ENCODE peak calls at places on chromosomes 16 and 17, in five cellular contexts. T is dorsolateral prefrontal cortex, D is T-cell, B is neural crest cell, I is kidney epithelial cell. W is an unnamed sample.

GRCh38 chr17:47803751-47804150 is 17.8 kb downstream of the OSBPL7 start:
- DNase-seq in T (peak; percentile 7), D (no peak), B (no peak), I (no peak), W (no peak)

GRCh38 chr17:83062818-83063671 is 16.4 kb upstream of the METRNL start:
- DNase-seq in T (peak; percentile 26), D (no peak), B (no peak), I (no peak), W (peak; percentile 8)

GRCh38 chr17:8012045-8012580 is 9.7 kb downstream of the GUCY2D start:
- DNase-seq in T (no peak), D (no peak), B (no peak), I (no peak), W (no peak)

GRCh38 chr16:49886554-49887121 is 30.7 kb upstream of the ZNF423 start:
- DNase-seq in T (no peak), D (no peak), B (no peak), I (no peak), W (no peak)

GRCh38 chr16:2897110-2897509 is 14.1 kb downstream of the FLYWCH2 start:
- DNase-seq in T (no peak), D (no peak), B (no peak), I (no peak), W (no peak)

GRCh38 chr17:40307691-40308289 is 1.2 kb upstream of the RARA start:
- DNase-seq in T (no peak), D (no peak), B (no peak), I (no peak), W (no peak)

GRCh38 chr16:5058476-5058875 is 7.3 kb downstream of the C16orf89 start:
- DNase-seq in T (no peak), D (no peak), B (peak; percentile 23), I (no peak), W (no peak)

GRCh38 chr16:55089600-55089999 is 158.9 kb downstream of the IRX5 start:
- DNase-seq in T (no peak), D (no peak), B (no peak), I (no peak), W (no peak)

GRCh38 chr16:11615756-11616447 is 29.2 kb upstream of the LITAF start:
- DNase-seq in T (no peak), D (no peak), B (no peak), I (no peak), W (no peak)

GRCh38 chr17:59845595-59846390 is 47.0 kb downstream of the TUBD1 start:
- DNase-seq in T (peak; percentile 43), D (no peak), B (no peak), I (peak; percentile 91), W (no peak)

GRCh38 chr17:8921147-8921546 is 44.4 kb downstream of the PIK3R5 start:
- DNase-seq in T (no peak), D (no peak), B (no peak), I (no peak), W (no peak)

GRCh38 chr17:72353502-72353901 is 232.7 kb downstream of the SOX9 start:
- DNase-seq in T (no peak), D (no peak), B (no peak), I (no peak), W (no peak)

GRCh38 chr17:39000021-39000601 is 32.9 kb upstream of the FBXO47 start:
- DNase-seq in T (no peak), D (no peak), B (no peak), I (no peak), W (no peak)

GRCh38 chr16:85916141-85916890 is 17.4 kb downstream of the IRF8 start:
- DNase-seq in T (no peak), D (no peak), B (no peak), I (no peak), W (no peak)

GRCh38 chr17:63966646-63967265 is 6.0 kb downstream of the SCN4A start:
- DNase-seq in T (no peak), D (peak; percentile 53), B (no peak), I (no peak), W (no peak)

GRCh38 chr17:31579265-31579664 is 187.8 kb downstream of the RAB11FIP4 start:
- DNase-seq in T (no peak), D (no peak), B (no peak), I (no peak), W (no peak)

GRCh38 chr17:77147357-77147801 is 6.6 kb downstream of the SEC14L1 start:
- DNase-seq in T (no peak), D (no peak), B (no peak), I (no peak), W (no peak)

GRCh38 chr16:79156761-79157160 is 443.8 kb downstream of the MAF start:
- DNase-seq in T (no peak), D (no peak), B (no peak), I (no peak), W (no peak)

GRCh38 chr16:27618140-27618539 is 68.2 kb downstream of the KATNIP start:
- DNase-seq in T (no peak), D (no peak), B (no peak), I (no peak), W (no peak)

GRCh38 chr17:29591737-29592624 is 951 bp upstream of the ANKRD13B start:
- DNase-seq in T (peak; percentile 89), D (peak; percentile 44), B (peak; percentile 100), I (no peak), W (peak; percentile 98)

GRCh38 chr17:72030067-72030899 is 90.5 kb upstream of the SOX9 start:
- DNase-seq in T (peak; percentile 38), D (no peak), B (peak; percentile 50), I (peak; percentile 28), W (peak; percentile 11)

GRCh38 chr16:15035163-15035729 is 20.6 kb downstream of the NTAN1 start:
- DNase-seq in T (no peak), D (no peak), B (no peak), I (no peak), W (no peak)

GRCh38 chr17:29566473-29567361 is at the start of gene ABHD15:
- DNase-seq in T (peak; percentile 45), D (peak; percentile 44), B (no peak), I (no peak), W (no peak)

GRCh38 chr17:51256101-51256500 is 3.7 kb downstream of the MBTD1 start:
- DNase-seq in T (no peak), D (no peak), B (no peak), I (no peak), W (no peak)

GRCh38 chr17:16941072-16941641 is 30.8 kb downstream of the TNFRSF13B start:
- DNase-seq in T (peak; percentile 12), D (no peak), B (no peak), I (no peak), W (no peak)

W was measured in progenitor cell of endocrine pancreas.